ENCODE peak calls at places on chromosomes 2 and 18, in nine cellular contexts. B, N, K, E, U, W, A, L and F are unnamed samples.

GRCh38 chr2:232731470-232731869 is 34.3 kb downstream of the GIGYF2 start:
- DNase-seq in U (no peak), N (no peak), A (no peak), L (no peak), K (no peak), W (no peak), E (no peak), B (no peak), F (no peak)

GRCh38 chr2:97849881-97850540 is 136.6 kb downstream of the ZAP70 start:
- DNase-seq in K (no peak), B (no peak), E (no peak), A (no peak), N (no peak), U (no peak), W (no peak), L (no peak), F (no peak)

GRCh38 chr18:10015941-10016819 is 102.4 kb downstream of the VAPA start:
- DNase-seq in L (no peak), K (no peak), A (no peak), U (no peak), B (no peak), E (no peak), N (no peak), W (no peak), F (no peak)

GRCh38 chr2:57793310-57793709 is 253.3 kb upstream of the VRK2 start:
- DNase-seq in E (no peak), W (no peak), N (no peak), L (no peak), K (no peak), U (no peak), A (no peak), B (no peak), F (no peak)

GRCh38 chr18:39701071-39701783 is 2135.6 kb upstream of the CELF4 start:
- DNase-seq in N (no peak), A (no peak), K (no peak), L (no peak), B (no peak), E (no peak), U (no peak), W (no peak), F (no peak)

GRCh38 chr2:207148025-207148424 is 17.7 kb downstream of the KLF7 start:
- DNase-seq in N (no peak), W (no peak), K (no peak), B (no peak), E (no peak), A (no peak), L (no peak), U (no peak), F (no peak)

GRCh38 chr2:57703407-57703806 is 343.2 kb upstream of the VRK2 start:
- DNase-seq in E (no peak), L (no peak), N (no peak), W (no peak), U (no peak), A (no peak), K (no peak), B (no peak), F (no peak)

GRCh38 chr18:8081872-8082553 is 514.9 kb downstream of the PTPRM start:
- DNase-seq in U (no peak), B (no peak), K (no peak), A (no peak), N (no peak), L (no peak), E (no peak), W (no peak), F (no peak)

GRCh38 chr18:54671291-54671881 is 80.3 kb downstream of the DYNAP start:
- DNase-seq in B (peak), W (no peak), U (no peak), N (no peak), A (peak), L (no peak), K (no peak), E (no peak), F (no peak)

GRCh38 chr2:10439185-10439879 is 8.8 kb downstream of the ODC1 start:
- DNase-seq in K (no peak), E (no peak), U (no peak), B (no peak), N (no peak), A (peak), W (no peak), L (no peak), F (no peak)

GRCh38 chr2:38315707-38316333 is 61.3 kb downstream of the ATL2 start:
- DNase-seq in U (no peak), K (no peak), L (no peak), A (peak), W (no peak), B (peak), E (no peak), N (no peak), F (no peak)

GRCh38 chr2:230319211-230319862 is 7.7 kb upstream of the SP140L start:
- DNase-seq in K (no peak), B (no peak), W (no peak), A (peak), E (no peak), L (no peak), N (no peak), U (no peak), F (no peak)

DNA sequence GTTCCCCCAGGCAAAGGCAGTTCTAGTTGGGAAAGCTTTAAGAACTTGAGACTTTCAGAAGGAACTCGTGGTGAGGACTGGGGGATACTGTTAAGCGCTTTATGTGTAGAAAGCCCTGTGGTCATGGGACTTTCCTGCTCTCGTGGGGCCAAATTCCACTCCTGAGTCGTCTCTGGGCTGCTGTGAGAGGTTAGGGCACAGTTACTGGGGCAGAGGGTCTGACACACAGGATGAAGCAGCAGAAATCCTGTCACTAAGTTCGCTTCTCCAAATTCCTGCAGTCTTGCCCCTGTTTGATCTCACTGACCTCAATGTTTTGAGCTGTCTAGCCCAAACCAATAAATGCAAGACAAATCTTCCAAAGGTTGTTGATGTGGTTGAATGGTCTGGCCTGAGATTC is 87.8 kb downstream of the RAPGEF4 start:
- DNase-seq in W (no peak), A (no peak), L (no peak), B (no peak), N (no peak), U (no peak), E (no peak), K (no peak), F (no peak)
- H3K4me3 ChIP-seq in W (no peak), A (no peak), L (no peak), B (no peak), N (peak), U (no peak), E (no peak), K (peak), F (no peak)

DNA sequence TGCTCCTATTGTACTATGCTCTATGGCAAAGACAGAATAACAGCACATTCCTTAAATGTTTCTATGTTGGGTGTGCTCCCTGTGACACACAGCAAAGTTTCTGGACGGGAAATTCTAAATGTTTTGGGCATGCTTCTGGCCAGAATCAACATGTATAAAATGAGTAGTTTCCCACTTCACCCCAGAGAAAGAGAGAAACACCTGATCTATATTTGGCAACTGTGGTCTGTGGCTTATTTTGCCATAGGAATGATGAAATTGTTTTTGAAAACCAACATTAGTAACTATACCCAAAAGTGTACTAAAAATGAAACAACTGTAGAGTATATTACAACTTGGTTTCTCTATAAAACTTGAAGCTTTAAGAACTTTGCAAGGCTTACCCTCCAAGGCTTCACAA is 89.1 kb downstream of the RAD51AP2 start:
- DNase-seq in A (no peak), K (no peak), U (no peak), L (no peak), E (no peak), W (no peak), N (no peak), B (no peak), F (no peak)
- H3K27ac ChIP-seq in A (no peak), K (no peak), U (no peak), L (no peak), E (no peak), W (no peak), N (no peak), B (no peak), F (peak)

GRCh38 chr2:86036790-86037138 is 68.9 kb downstream of the POLR1A start:
- DNase-seq in A (no peak), N (no peak), U (no peak), L (no peak), K (peak), E (no peak), B (no peak), W (no peak), F (no peak)
- H3K4me3 ChIP-seq in A (no peak), N (no peak), U (no peak), L (no peak), K (no peak), E (no peak), B (no peak), W (no peak), F (no peak)

DNA sequence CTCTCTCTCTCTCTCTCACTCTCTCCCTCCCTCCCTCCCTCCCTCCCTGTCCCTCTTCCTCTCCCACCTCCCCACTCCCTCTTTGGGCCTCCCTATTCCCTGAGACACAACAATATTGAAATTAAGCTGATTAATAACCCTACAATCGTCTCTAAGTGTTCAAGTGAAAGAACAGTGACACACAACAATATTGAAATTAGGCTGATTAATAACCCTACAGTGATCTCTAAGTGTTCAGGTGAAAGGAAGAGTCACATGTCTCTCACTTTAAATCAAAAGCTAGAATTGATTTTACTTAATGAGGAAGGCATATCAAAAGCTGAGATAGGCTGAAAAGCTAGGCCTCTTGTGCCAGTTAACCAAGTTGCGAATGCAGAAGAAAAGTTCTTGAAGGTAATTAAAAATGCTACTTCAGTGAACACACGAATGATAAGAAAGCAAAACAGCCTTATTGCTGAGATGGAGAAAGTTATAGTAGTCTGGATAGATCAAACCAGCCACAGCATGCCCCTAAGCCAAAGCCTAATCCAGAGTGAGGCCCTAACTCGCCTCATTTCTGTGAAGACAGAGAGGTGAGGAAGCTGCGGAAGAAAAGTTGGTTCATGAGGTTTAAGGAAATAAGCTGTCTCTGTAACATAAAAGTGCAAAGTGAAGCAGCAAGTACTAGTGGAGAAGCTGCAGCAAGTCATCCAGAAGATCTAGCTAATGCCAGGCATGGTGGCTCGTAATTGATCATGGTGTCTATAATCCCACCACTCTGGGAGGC is 21.3 kb downstream of the MALT1 start:
- DNase-seq in N (no peak), A (no peak), E (no peak), K (no peak), W (no peak), L (no peak), B (no peak), U (no peak), F (no peak)
- H3K27ac ChIP-seq in N (no peak), A (no peak), E (no peak), K (no peak), W (no peak), L (no peak), B (no peak), U (no peak), F (no peak)

GRCh38 chr2:181657379-181657778 is 474 bp upstream of the CERKL start:
- DNase-seq in E (no peak), B (no peak), W (no peak), L (no peak), N (no peak), U (no peak), A (peak), K (no peak), F (no peak)
- H3K4me3 ChIP-seq in E (no peak), B (peak), W (no peak), L (peak), N (peak), U (peak), A (peak), K (peak), F (no peak)

GRCh38 chr2:43408784-43409160 is 182.4 kb upstream of the ZFP36L2 start:
- DNase-seq in N (no peak), B (no peak), U (no peak), W (no peak), A (no peak), E (no peak), K (no peak), L (no peak), F (no peak)
- H3K27ac ChIP-seq in N (no peak), B (no peak), U (no peak), W (no peak), A (peak), E (no peak), K (no peak), L (no peak), F (no peak)

GRCh38 chr2:99861376-99861760 is 281.0 kb downstream of the AFF3 start:
- DNase-seq in B (no peak), N (no peak), U (no peak), A (peak), W (no peak), L (no peak), E (no peak), K (no peak), F (no peak)
- H3K4me3 ChIP-seq in B (no peak), N (no peak), U (no peak), A (no peak), W (no peak), L (no peak), E (no peak), K (no peak), F (no peak)

DNA sequence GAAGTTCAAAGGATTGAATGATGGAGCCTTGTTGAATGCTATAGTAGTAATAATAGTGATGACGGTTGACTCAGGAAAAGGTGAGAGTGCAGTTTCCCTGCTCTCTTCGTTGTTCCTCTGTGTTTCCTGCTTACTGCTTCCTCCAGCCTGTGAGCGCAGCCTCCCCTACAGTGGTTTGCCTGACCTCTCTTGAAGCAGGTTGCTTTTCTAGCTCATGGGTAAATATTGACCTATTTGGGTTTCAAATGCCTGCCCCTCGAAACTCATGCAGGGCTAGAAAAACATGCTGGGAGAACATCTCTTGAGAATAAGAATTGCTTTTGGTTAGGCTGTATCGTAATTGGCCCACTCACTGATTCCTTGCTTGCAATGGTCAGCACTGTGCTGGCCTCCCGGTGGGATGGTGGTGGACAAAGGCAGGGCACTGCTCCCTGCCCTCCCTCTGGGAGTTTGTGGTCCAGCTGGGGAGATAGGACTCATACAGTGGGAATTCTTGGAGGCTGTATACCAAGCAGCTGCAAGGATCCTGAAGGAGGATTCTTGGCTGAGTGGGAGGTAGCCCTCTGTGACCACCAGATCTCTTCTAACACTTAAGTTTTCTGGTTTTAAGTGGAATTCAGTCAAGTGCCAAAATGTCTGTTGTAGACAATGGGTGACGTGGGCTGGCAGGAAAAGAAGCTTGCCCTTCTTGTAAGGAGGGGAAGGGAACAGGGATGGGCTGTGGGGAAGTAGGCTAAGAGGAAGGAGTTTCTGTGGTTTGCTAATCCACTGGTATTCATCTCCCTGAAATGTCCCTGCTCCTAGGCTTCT is 5.4 kb upstream of the RNF181 start:
- DNase-seq in E (no peak), U (no peak), A (no peak), N (peak), L (no peak), K (peak), B (no peak), W (no peak), F (no peak)
- H3K27ac ChIP-seq in E (no peak), U (no peak), A (no peak), N (peak), L (peak), K (peak), B (no peak), W (peak), F (no peak)